ENCODE peak calls at places on chromosomes 1 and 21, in eight cellular contexts. A, G, P, N, J, T, L and U are unnamed samples.

GRCh38 chr1:111030590-111030989 is 66.9 kb upstream of the LRIF1 start:
- DNase-seq in A (peak; percentile 67), G (peak; percentile 76), P (peak; percentile 46), N (no peak), J (peak; percentile 40), T (peak; percentile 58), L (no peak), U (no peak)

GRCh38 chr1:5985250-5985649 is 7.0 kb downstream of the NPHP4 start:
- DNase-seq in A (no peak), G (no peak), P (no peak), N (no peak), J (no peak), T (no peak), L (peak; percentile 34), U (no peak)

GRCh38 chr1:153506831-153507413 is 28.9 kb downstream of the S100A6 start:
- DNase-seq in A (no peak), G (peak; percentile 79), P (peak; percentile 87), N (peak; percentile 63), J (peak; percentile 95), T (no peak), L (peak; percentile 55), U (no peak)

GRCh38 chr1:11281518-11282331 is 8.7 kb downstream of the UBIAD1 start:
- DNase-seq in A (no peak), G (no peak), P (peak; percentile 8), N (no peak), J (peak; percentile 94), T (no peak), L (peak; percentile 56), U (no peak)

GRCh38 chr1:230643887-230644286 is 1.6 kb downstream of the COG2 start:
- DNase-seq in A (no peak), G (peak; percentile 20), P (no peak), N (no peak), J (peak; percentile 55), T (no peak), L (no peak), U (no peak)

GRCh38 chr1:44036409-44037111 is 5.3 kb upstream of the SLC6A9 start:
- DNase-seq in A (peak; percentile 73), G (peak; percentile 76), P (peak; percentile 65), N (peak; percentile 37), J (peak; percentile 53), T (peak; percentile 59), L (peak; percentile 65), U (peak; percentile 70)

GRCh38 chr1:230754831-230755230 is 7.6 kb downstream of the CAPN9 start:
- DNase-seq in A (no peak), G (no peak), P (no peak), N (no peak), J (peak; percentile 86), T (no peak), L (no peak), U (no peak)

GRCh38 chr1:244349103-244349531 is 102.6 kb downstream of the ADSS2 start:
- DNase-seq in A (no peak), G (peak; percentile 83), P (no peak), N (no peak), J (peak; percentile 94), T (no peak), L (no peak), U (no peak)

GRCh38 chr21:17003221-17003620 is 509.6 kb upstream of the CXADR start:
- DNase-seq in A (no peak), G (no peak), P (no peak), N (no peak), J (peak; percentile 84), T (no peak), L (no peak), U (no peak)

GRCh38 chr1:234751678-234752077 is 141.7 kb upstream of the IRF2BP2 start:
- DNase-seq in A (no peak), G (no peak), P (no peak), N (no peak), J (no peak), T (no peak), L (no peak), U (no peak)

GRCh38 chr1:198212675-198213074 is 55.9 kb downstream of the NEK7 start:
- DNase-seq in A (no peak), G (no peak), P (no peak), N (no peak), J (peak; percentile 91), T (no peak), L (no peak), U (no peak)

GRCh38 chr1:156461781-156462647 is 38.6 kb downstream of the MEF2D start:
- DNase-seq in A (no peak), G (peak; percentile 62), P (no peak), N (no peak), J (no peak), T (no peak), L (no peak), U (peak; percentile 83)

GRCh38 chr1:174225499-174226204 is 66.3 kb downstream of the RABGAP1L start:
- DNase-seq in A (no peak), G (no peak), P (no peak), N (no peak), J (no peak), T (no peak), L (no peak), U (no peak)

GRCh38 chr1:36096500-36097412 is 8.1 kb downstream of the ADPRS start:
- DNase-seq in A (peak; percentile 35), G (no peak), P (no peak), N (no peak), J (no peak), T (no peak), L (no peak), U (no peak)

GRCh38 chr1:34929853-34930701 is 627 bp upstream of the DLGAP3 start:
- DNase-seq in A (no peak), G (no peak), P (no peak), N (no peak), J (no peak), T (no peak), L (no peak), U (no peak)

GRCh38 chr1:208201241-208201640 is 42.9 kb downstream of the PLXNA2 start:
- DNase-seq in A (no peak), G (peak; percentile 99), P (peak; percentile 27), N (peak; percentile 48), J (peak; percentile 99), T (no peak), L (no peak), U (no peak)

GRCh38 chr1:154431586-154432373 is 26.6 kb downstream of the IL6R start:
- DNase-seq in A (no peak), G (no peak), P (no peak), N (peak; percentile 42), J (peak; percentile 99), T (no peak), L (no peak), U (no peak)

GRCh38 chr1:21667348-21668231 is 1.6 kb downstream of the RAP1GAP start:
- DNase-seq in A (no peak), G (no peak), P (no peak), N (no peak), J (no peak), T (no peak), L (no peak), U (peak; percentile 10)

GRCh38 chr21:32484706-32485380 is 72.3 kb downstream of the EVA1C start:
- DNase-seq in A (no peak), G (no peak), P (no peak), N (no peak), J (no peak), T (no peak), L (peak; percentile 87), U (no peak)

GRCh38 chr1:232557661-232558260 is 72.2 kb downstream of the SIPA1L2 start:
- DNase-seq in A (no peak), G (no peak), P (no peak), N (no peak), J (no peak), T (no peak), L (no peak), U (no peak)
- H3K4me1 ChIP-seq in A (peaks cover 7% of the 10 kb centered on the region), G (no peaks in the 10 kb centered on the region), P (no peaks in the 10 kb centered on the region), N (peaks cover 33% of the 10 kb centered on the region), J (no peaks in the 10 kb centered on the region), T (no peaks in the 10 kb centered on the region), L (peaks cover 30% of the 10 kb centered on the region), U (no peaks in the 10 kb centered on the region)

GRCh38 chr1:157993179-157994080 is at the start of gene KIRREL1:
- DNase-seq in A (peak; percentile 71), G (peak; percentile 33), P (peak; percentile 59), N (no peak), J (peak; percentile 78), T (no peak), L (peak; percentile 56), U (no peak)

GRCh38 chr1:157992031-157992568 is 1.3 kb upstream of the KIRREL1 start:
- DNase-seq in A (peak; percentile 78), G (peak; percentile 58), P (peak; percentile 89), N (no peak), J (peak; percentile 48), T (peak; percentile 13), L (no peak), U (peak; percentile 63)

GRCh38 chr1:157994081-157994581 is 686 bp downstream of the KIRREL1 start:
- DNase-seq in A (peak; percentile 48), G (no peak), P (no peak), N (no peak), J (no peak), T (no peak), L (no peak), U (no peak)

GRCh38 chr1:157994704-157995540 is 1.5 kb downstream of the KIRREL1 start:
- DNase-seq in A (no peak), G (no peak), P (no peak), N (no peak), J (peak; percentile 41), T (no peak), L (no peak), U (no peak)

GRCh38 chr1:157992813-157993178 is 649 bp upstream of the KIRREL1 start:
- DNase-seq in A (no peak), G (no peak), P (peak; percentile 41), N (no peak), J (no peak), T (no peak), L (no peak), U (no peak)
- H3K4me3 ChIP-seq in A (peak overlapping the region; percentile 78), G (peak overlapping the region; percentile 50), P (peak overlapping the region; percentile 83), N (peak overlapping the region; percentile 95), J (peak overlapping the region; percentile 99), T (no peak overlapping the region), L (peak overlapping the region; percentile 80), U (peak overlapping the region; percentile 98)

DNA sequence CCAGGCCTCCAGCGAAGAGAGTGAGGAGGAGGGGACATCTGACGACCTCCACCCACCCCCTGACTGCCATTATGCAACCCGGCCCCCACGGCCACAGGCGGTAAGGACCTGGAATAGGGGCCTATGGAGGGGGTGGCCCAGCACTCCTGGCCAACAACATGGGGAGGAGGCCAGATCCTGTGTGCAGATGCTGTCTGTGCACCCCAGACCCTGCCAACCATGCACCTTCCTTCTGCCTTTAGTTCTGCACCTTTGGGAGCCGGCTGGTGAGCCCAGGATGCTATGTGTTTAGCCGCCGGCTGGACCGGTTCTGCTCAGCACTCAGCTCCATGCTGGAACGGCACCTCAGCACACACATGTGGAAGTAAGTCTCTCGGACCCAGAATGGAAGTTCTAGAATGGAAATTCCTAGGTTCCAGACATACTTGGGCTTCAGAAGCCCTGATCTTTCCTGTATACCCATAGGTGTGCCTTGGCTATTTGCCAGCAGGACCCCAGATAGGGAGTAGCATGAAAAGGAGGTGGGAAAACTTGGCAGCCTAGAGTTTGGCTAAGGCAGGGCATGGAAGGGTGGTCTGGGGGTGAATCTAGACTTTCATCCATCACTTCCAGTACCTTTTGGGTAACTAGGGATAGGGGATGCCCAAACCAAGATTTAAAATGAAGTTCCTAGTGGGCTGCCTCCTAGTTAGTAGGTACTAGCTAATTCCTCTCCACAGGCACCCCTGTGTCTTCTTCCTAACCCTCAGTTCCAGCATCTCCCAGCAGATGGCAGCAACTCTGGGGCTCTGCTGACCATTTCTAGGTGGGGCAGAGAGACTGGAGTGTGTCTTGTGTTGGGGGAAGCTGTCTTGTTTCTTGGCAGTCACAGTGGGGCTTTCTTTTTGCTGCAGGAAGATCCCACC is 3.6 kb upstream of the CYB561D1 start:
- DNase-seq in A (peak; percentile 79), G (peak; percentile 74), P (peak; percentile 83), N (no peak), J (peak; percentile 39), T (peak; percentile 68), L (no peak), U (no peak)
- H3K27ac ChIP-seq in A (no peak overlapping the region), G (no peak overlapping the region), P (no peak overlapping the region), N (no peak overlapping the region), J (no peak overlapping the region), T (no peak overlapping the region), L (no peak overlapping the region), U (no peak overlapping the region)

GRCh38 chr1:26863677-26864060 is 720 bp downstream of the SFN start:
- DNase-seq in A (no peak), G (peak; percentile 24), P (no peak), N (no peak), J (no peak), T (no peak), L (no peak), U (no peak)
- H3K4me1 ChIP-seq in A (peaks cover 21% of the 10 kb centered on the region), G (no peaks in the 10 kb centered on the region), P (no peaks in the 10 kb centered on the region), N (peaks cover 15% of the 10 kb centered on the region), J (peaks cover 7% of the 10 kb centered on the region), T (peaks cover 21% of the 10 kb centered on the region), L (peaks cover 27% of the 10 kb centered on the region), U (no peaks in the 10 kb centered on the region)